ENCODE peak calls at places on chromosome 9, in eight cellular contexts. T is IMR-90; W is NCI-H1436 treated with DMSO at 0.1 percent for 48 hours; R is stimulated activated CD4-positive, alpha-beta T cell treated with anti-CD3 and anti-CD28 coated beads, Interleukin-4, amount 100 ng/mL, for 4 hours; J is neural crest cell; V is stimulated activated CD8-positive, alpha-beta memory T cell treated with anti-CD3 and anti-CD28 coated beads, Interleukin-2, amount 100 ng/mL, for 48 hours; D is Daoy; G is central memory CD4-positive, alpha-beta T cell. O is an unnamed sample.

GRCh38 chr9:88258587-88258986 is 120.3 kb upstream of the SPATA31C2 start:
- DNase-seq in G (no peak), R (no peak), T (no peak), W (no peak), J (no peak), V (no peak), D (peak), O (no peak)

GRCh38 chr9:136622538-136622948 is 40.2 kb upstream of the EGFL7 start:
- DNase-seq in T (no peak), V (no peak), J (no peak), G (no peak), W (no peak), R (no peak), D (no peak), O (no peak)

GRCh38 chr9:18473551-18474279 is at the start of gene ADAMTSL1:
- DNase-seq in T (peak), V (no peak), W (no peak), D (peak), G (no peak), R (no peak), J (peak), O (no peak)

GRCh38 chr9:517993-518392 is 303.3 kb downstream of the DOCK8 start:
- DNase-seq in T (no peak), R (no peak), W (no peak), D (no peak), G (no peak), J (no peak), V (no peak), O (no peak)

GRCh38 chr9:21470126-21470525 is 12.0 kb downstream of the IFNE start:
- DNase-seq in V (no peak), T (no peak), G (no peak), W (no peak), J (no peak), R (no peak), D (no peak), O (no peak)

GRCh38 chr9:124222918-124223720 is 34.6 kb upstream of the NEK6 start:
- DNase-seq in D (peak), W (no peak), R (no peak), V (no peak), T (peak), J (no peak), G (no peak), O (no peak)

GRCh38 chr9:80158150-80158549 is 586.4 kb downstream of the TLE4 start:
- DNase-seq in J (no peak), W (no peak), G (no peak), T (no peak), V (no peak), R (no peak), D (no peak), O (no peak)

GRCh38 chr9:129405089-129405830 is 215.6 kb downstream of the C9orf50 start:
- DNase-seq in W (no peak), T (peak), V (no peak), R (no peak), D (no peak), J (no peak), G (no peak), O (no peak)

GRCh38 chr9:20292002-20292401 is 330.3 kb downstream of the MLLT3 start:
- DNase-seq in G (no peak), J (no peak), V (no peak), W (no peak), D (peak), R (no peak), T (peak), O (no peak)

GRCh38 chr9:132794730-132795380 is 83.2 kb downstream of the AK8 start:
- DNase-seq in R (no peak), J (no peak), T (no peak), V (no peak), W (no peak), D (peak), G (no peak), O (no peak)

GRCh38 chr9:132020845-132021510 is 58.7 kb downstream of the MED27 start:
- DNase-seq in R (no peak), T (peak), D (no peak), J (no peak), W (no peak), V (no peak), G (no peak), O (no peak)

GRCh38 chr9:33032292-33032691 is 7.2 kb downstream of the DNAJA1 start:
- DNase-seq in D (no peak), R (no peak), J (no peak), G (no peak), V (no peak), T (no peak), W (no peak), O (no peak)

GRCh38 chr9:137265496-137266161 is 10.5 kb downstream of the NELFB start:
- DNase-seq in J (no peak), T (no peak), R (no peak), G (no peak), D (no peak), V (no peak), W (no peak), O (no peak)

GRCh38 chr9:4530375-4530774 is 40.1 kb downstream of the SLC1A1 start:
- DNase-seq in J (no peak), W (no peak), R (no peak), V (no peak), D (peak), G (peak), T (no peak), O (peak)

GRCh38 chr9:133204993-133205336 is 4.1 kb downstream of the OBP2B start:
- DNase-seq in G (no peak), T (no peak), J (no peak), D (no peak), W (no peak), R (no peak), V (no peak), O (no peak)

GRCh38 chr9:71909887-71910601 is 949 bp downstream of the ABHD17B start:
- DNase-seq in J (peak), R (peak), W (no peak), V (peak), D (peak), T (peak), G (peak), O (peak)

GRCh38 chr9:4371108-4371507 is 71.2 kb upstream of the GLIS3 start:
- DNase-seq in J (no peak), G (no peak), T (peak), R (no peak), D (peak), V (no peak), W (no peak), O (no peak)

GRCh38 chr9:137278913-137279711 is 1.6 kb downstream of the TOR4A start:
- DNase-seq in T (no peak), G (no peak), J (no peak), D (no peak), R (no peak), W (no peak), V (no peak), O (no peak)

GRCh38 chr9:101467690-101468089 is 32.1 kb upstream of the ALDOB start:
- DNase-seq in D (no peak), G (no peak), T (no peak), R (no peak), J (no peak), W (no peak), V (no peak), O (no peak)

GRCh38 chr9:14932246-14932645 is 22.0 kb upstream of the FREM1 start:
- DNase-seq in D (no peak), V (no peak), T (no peak), G (no peak), R (no peak), W (no peak), J (no peak), O (no peak)

GRCh38 chr9:20884985-20885593 is 146.4 kb downstream of the HACD4 start:
- DNase-seq in R (peak), V (peak), J (peak), G (peak), D (peak), W (no peak), T (peak), O (peak)

GRCh38 chr9:79542735-79543504 is 28.8 kb upstream of the TLE4 start:
- DNase-seq in V (no peak), T (no peak), J (no peak), W (no peak), G (no peak), R (no peak), D (no peak), O (no peak)

GRCh38 chr9:5896863-5897262 is 6.2 kb downstream of the MLANA start:
- DNase-seq in D (no peak), J (no peak), R (no peak), W (no peak), V (no peak), G (no peak), T (no peak), O (no peak)

O was measured in GM10248.